ENCODE peak calls at places on chromosomes 2 and 18, in seven cellular contexts. I is SK-MEL-5; U is GM18507; F is nephron progenitor cell; G is CD4-positive, alpha-beta memory T cell; A is stimulated activated CD4-positive, alpha-beta T cell treated with anti-CD3 and anti-CD28 coated beads, Interleukin-2, amount 100 ng/mL, for 48 hours; C is pulmonary artery endothelial cell. E is an unnamed sample.

GRCh38 chr18:68574311-68574710 is 140.6 kb downstream of the TMX3 start:
- DNase-seq in I (no peak), U (no peak), F (no peak), G (no peak), A (no peak), C (no peak), E (no peak)

GRCh38 chr2:3643371-3644245 is 14.4 kb upstream of the ALLC start:
- DNase-seq in I (no peak), U (no peak), F (no peak), G (no peak), A (no peak), C (no peak), E (no peak)

GRCh38 chr2:45935791-45936622 is 284.5 kb downstream of the PRKCE start:
- DNase-seq in I (peak; percentile 95), U (peak; percentile 68), F (peak; percentile 74), G (peak; percentile 17), A (peak; percentile 36), C (peak; percentile 78), E (peak; percentile 40)

GRCh38 chr18:48124857-48125626 is 194.6 kb upstream of the SMAD2 start:
- DNase-seq in I (no peak), U (no peak), F (no peak), G (no peak), A (peak; percentile 33), C (no peak), E (peak; percentile 33)

GRCh38 chr2:46460991-46461715 is 18.2 kb upstream of the TMEM247 start:
- DNase-seq in I (peak; percentile 78), U (peak; percentile 58), F (peak; percentile 89), G (peak; percentile 62), A (peak; percentile 85), C (no peak), E (peak; percentile 68)

GRCh38 chr2:176662771-176663170 is 393.5 kb downstream of the MTX2 start:
- DNase-seq in I (no peak), U (no peak), F (no peak), G (no peak), A (no peak), C (no peak), E (no peak)

GRCh38 chr2:95531254-95531771 is 46.8 kb upstream of the TRIM43B start:
- DNase-seq in I (no peak), U (no peak), F (no peak), G (no peak), A (no peak), C (no peak), E (no peak)

GRCh38 chr2:108640731-108641130 is 78.6 kb upstream of the RANBP2 start:
- DNase-seq in I (no peak), U (no peak), F (no peak), G (no peak), A (no peak), C (no peak), E (no peak)

GRCh38 chr2:230441188-230441897 is 25.3 kb downstream of the SP100 start:
- DNase-seq in I (no peak), U (no peak), F (no peak), G (peak; percentile 70), A (no peak), C (peak; percentile 47), E (peak; percentile 60)

GRCh38 chr2:98013407-98014042 is 17.8 kb upstream of the TMEM131 start:
- DNase-seq in I (no peak), U (no peak), F (no peak), G (no peak), A (peak; percentile 36), C (no peak), E (peak; percentile 43)

GRCh38 chr18:48183613-48184012 is 225.6 kb downstream of the ZBTB7C start:
- DNase-seq in I (no peak), U (no peak), F (no peak), G (no peak), A (no peak), C (no peak), E (no peak)

GRCh38 chr18:48161911-48162698 is 231.6 kb upstream of the SMAD2 start:
- DNase-seq in I (peak; percentile 9), U (no peak), F (no peak), G (no peak), A (no peak), C (no peak), E (no peak)

GRCh38 chr18:79245517-79246001 is 150.2 kb upstream of the NFATC1 start:
- DNase-seq in I (peak; percentile 81), U (no peak), F (no peak), G (peak; percentile 71), A (no peak), C (peak; percentile 8), E (no peak)

GRCh38 chr2:232573042-232573441 is 22.6 kb downstream of the EIF4E2 start:
- DNase-seq in I (no peak), U (no peak), F (no peak), G (no peak), A (no peak), C (no peak), E (no peak)

GRCh38 chr2:165003443-165004130 is 48.3 kb upstream of the SLC38A11 start:
- DNase-seq in I (no peak), U (no peak), F (no peak), G (no peak), A (no peak), C (no peak), E (no peak)

GRCh38 chr2:105674859-105675541 is 69.7 kb upstream of the NCK2 start:
- DNase-seq in I (no peak), U (no peak), F (no peak), G (peak; percentile 18), A (peak; percentile 9), C (no peak), E (peak; percentile 60)

GRCh38 chr18:78741381-78742340 is 238.0 kb upstream of the SALL3 start:
- DNase-seq in I (no peak), U (no peak), F (no peak), G (no peak), A (no peak), C (no peak), E (no peak)